ENCODE peak calls at places on chromosome 7, in four cellular contexts. G is AG09309; I is activated CD8-positive, alpha-beta memory T cell treated with anti-CD3 and anti-CD28 coated beads for 48 hours; Y is left cardiac atrium. U is an unnamed sample.

GRCh38 chr7:13179011-13179574 is 491.7 kb downstream of the ARL4A start:
- DNase-seq in G (no peak), I (no peak), Y (no peak), U (no peak)

GRCh38 chr7:54782829-54783228 is 23.8 kb upstream of the SEC61G start:
- DNase-seq in G (no peak), I (no peak), Y (no peak), U (no peak)

GRCh38 chr7:101099969-101100781 is 14.9 kb downstream of the TRIM56 start:
- DNase-seq in G (peak), I (peak), Y (peak), U (peak)

GRCh38 chr7:103809229-103809994 is 180.0 kb downstream of the RELN start:
- DNase-seq in G (no peak), I (no peak), Y (no peak), U (no peak)

GRCh38 chr7:142853739-142854504 is 954 bp upstream of the EPHB6 start:
- DNase-seq in G (no peak), I (peak), Y (peak), U (peak)

GRCh38 chr7:46369933-46370654 is 449.0 kb upstream of the IGFBP3 start:
- DNase-seq in G (peak), I (no peak), Y (no peak), U (no peak)

GRCh38 chr7:47518827-47519226 is 63.1 kb downstream of the TNS3 start:
- DNase-seq in G (no peak), I (no peak), Y (no peak), U (no peak)

GRCh38 chr7:1290262-1291039 is 57.8 kb downstream of the UNCX start:
- DNase-seq in G (peak), I (no peak), Y (peak), U (no peak)

U was measured in stimulated activated effector memory CD8-positive, alpha-beta T cell treated with anti-CD3 and anti-CD28 coated beads, Interleukin-12 subunit alpha, Interleukin-12 subunit beta, amount 100 ng/mL, for 72 hours.